ENCODE peak calls at places on chromosome 19, in six cellular contexts. Q is foreskin fibroblast; B is skeletal muscle cell; W is PC-9; Z is germinal center; X is CD4-positive, alpha-beta T cell. M is an unnamed sample.
A peak's percentile ranks its signal among the peaks of the same experiment; 100 is the strongest.

GRCh38 chr19:50313812-50314536 is 15.2 kb downstream of the KCNC3 start:
- DNase-seq in Q (no peak), B (no peak), W (peak; percentile 42), Z (no peak), X (no peak), M (no peak)

GRCh38 chr19:16509141-16510061 is 13.2 kb downstream of the C19orf44 start:
- DNase-seq in Q (no peak), B (no peak), W (no peak), Z (no peak), X (no peak), M (no peak)

GRCh38 chr19:35155441-35155840 is 906 bp downstream of the FXYD5 start:
- DNase-seq in Q (no peak), B (no peak), W (no peak), Z (peak; percentile 46), X (no peak), M (no peak)

GRCh38 chr19:52991484-52991883 is 22.2 kb upstream of the ERVV-1 start:
- DNase-seq in Q (peak; percentile 71), B (peak; percentile 4), W (peak; percentile 96), Z (no peak), X (no peak), M (peak; percentile 28)

GRCh38 chr19:28577199-28577598 is 635.8 kb downstream of the UQCRFS1 start:
- DNase-seq in Q (no peak), B (peak; percentile 2), W (no peak), Z (no peak), X (no peak), M (no peak)

GRCh38 chr19:38149597-38149996 is 74.4 kb downstream of the DPF1 start:
- DNase-seq in Q (no peak), B (no peak), W (no peak), Z (no peak), X (no peak), M (no peak)

GRCh38 chr19:46613525-46613924 is 11.4 kb downstream of the PTGIR start:
- DNase-seq in Q (no peak), B (no peak), W (no peak), Z (no peak), X (no peak), M (no peak)

GRCh38 chr19:31118292-31118925 is 230.8 kb downstream of the TSHZ3 start:
- DNase-seq in Q (no peak), B (no peak), W (no peak), Z (no peak), X (no peak), M (no peak)

GRCh38 chr19:50646074-50646807 is 3.0 kb upstream of the C19orf81 start:
- DNase-seq in Q (peak; percentile 57), B (peak; percentile 18), W (no peak), Z (no peak), X (no peak), M (no peak)

GRCh38 chr19:56301152-56301551 is 13.5 kb downstream of the ZSCAN5A start:
- DNase-seq in Q (no peak), B (no peak), W (no peak), Z (no peak), X (no peak), M (no peak)

GRCh38 chr19:13978306-13978705 is 26.0 kb downstream of the DCAF15 start:
- DNase-seq in Q (peak; percentile 25), B (no peak), W (no peak), Z (no peak), X (no peak), M (no peak)

GRCh38 chr19:47610546-47610894 is 1.6 kb downstream of the BICRA start:
- DNase-seq in Q (no peak), B (no peak), W (no peak), Z (no peak), X (no peak), M (no peak)

GRCh38 chr19:32570081-32570785 is 10.8 kb upstream of the PDCD5 start:
- DNase-seq in Q (peak; percentile 60), B (peak; percentile 18), W (peak; percentile 56), Z (no peak), X (peak; percentile 14), M (no peak)

GRCh38 chr19:4709440-4710280 is 14.0 kb downstream of the DPP9 start:
- DNase-seq in Q (no peak), B (no peak), W (no peak), Z (no peak), X (no peak), M (no peak)

GRCh38 chr19:50332014-50332263 is 2.8 kb upstream of the KCNC3 start:
- DNase-seq in Q (no peak), B (no peak), W (no peak), Z (no peak), X (no peak), M (no peak)

GRCh38 chr19:13968383-13968935 is 16.1 kb downstream of the DCAF15 start:
- DNase-seq in Q (no peak), B (no peak), W (no peak), Z (no peak), X (no peak), M (no peak)

GRCh38 chr19:8145969-8146368 is 3.4 kb downstream of the FBN3 start:
- DNase-seq in Q (no peak), B (no peak), W (no peak), Z (no peak), X (no peak), M (no peak)

GRCh38 chr19:29294343-29294811 is 81.4 kb upstream of the UQCRFS1 start:
- DNase-seq in Q (no peak), B (no peak), W (no peak), Z (no peak), X (no peak), M (no peak)

GRCh38 chr19:44635581-44636438 is 7.9 kb upstream of the PVR start:
- DNase-seq in Q (no peak), B (no peak), W (peak; percentile 58), Z (no peak), X (no peak), M (no peak)

GRCh38 chr19:54133312-54133956 is 4.1 kb upstream of the CNOT3 start:
- DNase-seq in Q (no peak), B (no peak), W (peak; percentile 51), Z (no peak), X (no peak), M (no peak)

GRCh38 chr19:48030073-48030472 is 13.8 kb downstream of the CABP5 start:
- DNase-seq in Q (no peak), B (no peak), W (no peak), Z (no peak), X (no peak), M (no peak)

GRCh38 chr19:39370735-39371134 is 20.2 kb downstream of the PAF1 start:
- DNase-seq in Q (no peak), B (no peak), W (no peak), Z (no peak), X (no peak), M (no peak)

GRCh38 chr19:4639531-4640246 is 373 bp downstream of the TNFAIP8L1 start:
- DNase-seq in Q (no peak), B (no peak), W (no peak), Z (peak; percentile 21), X (no peak), M (no peak)

GRCh38 chr19:15508035-15508710 is at the start of gene CYP4F22:
- DNase-seq in Q (no peak), B (no peak), W (no peak), Z (no peak), X (no peak), M (no peak)

GRCh38 chr19:11230621-11231386 is 8.6 kb upstream of the ANGPTL8 start:
- DNase-seq in Q (no peak), B (no peak), W (no peak), Z (no peak), X (no peak), M (no peak)

GRCh38 chr19:7618771-7619510 is 10.4 kb downstream of the XAB2 start:
- DNase-seq in Q (no peak), B (no peak), W (peak; percentile 93), Z (no peak), X (no peak), M (no peak)

GRCh38 chr19:12792048-12792852 is 964 bp downstream of the JUNB start:
- DNase-seq in Q (no peak), B (no peak), W (peak; percentile 52), Z (no peak), X (peak; percentile 72), M (no peak)

GRCh38 chr19:13164370-13165090 is 14.3 kb downstream of the IER2 start:
- DNase-seq in Q (no peak), B (no peak), W (peak; percentile 92), Z (no peak), X (peak; percentile 28), M (no peak)

GRCh38 chr19:35806597-35806996 is 6.0 kb downstream of the PRODH2 start:
- DNase-seq in Q (no peak), B (no peak), W (no peak), Z (no peak), X (no peak), M (no peak)

GRCh38 chr19:45768644-45769053 is 403 bp downstream of the SIX5 start:
- DNase-seq in Q (peak; percentile 35), B (no peak), W (no peak), Z (peak; percentile 57), X (no peak), M (peak; percentile 26)

GRCh38 chr19:35346193-35347052 is 1.3 kb upstream of the FFAR1 start:
- DNase-seq in Q (no peak), B (no peak), W (no peak), Z (no peak), X (peak; percentile 61), M (no peak)

GRCh38 chr19:11481777-11482383 is 1.0 kb upstream of the ELAVL3 start:
- DNase-seq in Q (peak; percentile 87), B (peak; percentile 66), W (no peak), Z (peak; percentile 90), X (peak; percentile 15), M (no peak)

GRCh38 chr19:17872251-17873001 is 681 bp downstream of the SLC5A5 start:
- DNase-seq in Q (no peak), B (no peak), W (no peak), Z (no peak), X (no peak), M (no peak)